ENCODE peak calls at places on chromosomes 2 and 18, in seven cellular contexts. R is HFF-Myc, G is ovary, V is choroid plexus epithelial cell, F is GM23338, J is SK-N-SH, E is Panc1. H is an unnamed sample.

GRCh38 chr2:234954551-234954992 is 2.8 kb downstream of the SH3BP4 start:
- DNase-seq in E (no peak), G (peak; percentile 35), R (no peak), F (peak; percentile 48), J (no peak), V (peak; percentile 26), H (no peak)

GRCh38 chr2:63665806-63666205 is 77.0 kb downstream of the MDH1 start:
- DNase-seq in E (no peak), R (peak; percentile 97), J (no peak), G (no peak), V (peak; percentile 86), F (no peak), H (peak; percentile 42)

GRCh38 chr2:237132799-237133198 is 47.1 kb downstream of the COPS8 start:
- DNase-seq in R (no peak), G (no peak), V (no peak), E (no peak), J (peak; percentile 31), F (peak; percentile 89), H (no peak)

GRCh38 chr2:174341995-174342571 is 7.3 kb downstream of the SP9 start:
- DNase-seq in F (peak; percentile 41), G (no peak), J (peak; percentile 63), V (no peak), E (no peak), R (no peak), H (no peak)

GRCh38 chr2:180203972-180204371 is 196.9 kb upstream of the CWC22 start:
- DNase-seq in R (no peak), E (no peak), G (no peak), V (peak; percentile 83), F (no peak), J (no peak), H (no peak)

GRCh38 chr2:57180678-57181077 is 865.9 kb upstream of the VRK2 start:
- DNase-seq in J (no peak), V (no peak), F (no peak), E (no peak), G (no peak), R (no peak), H (no peak)

GRCh38 chr2:69185807-69186206 is 172.8 kb downstream of the ANTXR1 start:
- DNase-seq in F (no peak), V (peak; percentile 86), J (no peak), R (no peak), G (no peak), E (no peak), H (peak; percentile 45)

GRCh38 chr2:121283670-121284245 is 1.2 kb downstream of the TFCP2L1 start:
- DNase-seq in V (no peak), G (no peak), E (no peak), J (no peak), F (no peak), R (no peak), H (no peak)

GRCh38 chr2:78293768-78294167 is 731.7 kb upstream of the REG3G start:
- DNase-seq in R (no peak), G (no peak), E (no peak), J (no peak), V (no peak), F (no peak), H (no peak)

GRCh38 chr2:239539776-239540100 is 138.9 kb upstream of the HDAC4 start:
- DNase-seq in J (no peak), R (no peak), E (no peak), V (no peak), F (no peak), G (no peak), H (no peak)

GRCh38 chr2:239597216-239597615 is 196.4 kb upstream of the HDAC4 start:
- DNase-seq in E (no peak), R (no peak), G (no peak), V (no peak), J (no peak), F (no peak), H (no peak)

GRCh38 chr2:20704886-20705285 is 37.9 kb downstream of the GDF7 start:
- DNase-seq in E (no peak), J (no peak), R (no peak), G (no peak), F (no peak), V (no peak), H (no peak)

GRCh38 chr18:57353137-57353939 is 981 bp downstream of the ST8SIA3 start:
- DNase-seq in G (no peak), V (no peak), R (no peak), E (no peak), J (peak; percentile 88), F (peak; percentile 81), H (no peak)

GRCh38 chr2:119937680-119938079 is 75.2 kb upstream of the EPB41L5 start:
- DNase-seq in R (no peak), F (no peak), E (no peak), G (no peak), V (no peak), J (no peak), H (no peak)

GRCh38 chr2:8310557-8311455 is 371.1 kb upstream of the ID2 start:
- DNase-seq in E (no peak), F (no peak), V (no peak), R (no peak), G (no peak), J (no peak), H (no peak)

DNA sequence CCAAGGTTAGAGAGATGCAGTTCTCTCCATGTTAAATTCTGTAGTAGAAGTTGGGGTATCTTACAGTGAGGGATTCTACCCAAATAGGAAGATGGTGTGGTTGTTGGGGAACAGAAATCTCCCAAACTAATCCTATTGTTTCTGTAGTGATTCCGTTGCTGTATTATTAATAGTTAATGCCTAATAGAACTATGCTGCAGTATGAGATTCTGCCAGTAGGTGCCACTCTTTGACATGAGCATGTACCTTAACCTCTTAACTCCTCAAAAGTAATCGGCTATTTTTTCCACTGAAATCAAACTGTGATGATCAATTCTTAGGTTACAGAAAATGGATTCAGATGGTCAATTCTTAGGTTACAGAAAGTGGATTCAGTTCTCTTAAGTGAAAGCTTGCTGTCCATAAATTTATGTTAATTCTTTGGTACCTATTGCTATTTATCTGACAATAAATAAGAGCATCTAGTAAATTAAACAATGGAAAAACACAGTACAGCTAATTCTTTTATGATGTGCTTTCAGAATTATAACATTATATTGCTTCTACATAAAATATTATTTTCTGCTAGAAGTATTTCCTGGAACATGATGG is 97.9 kb upstream of the DLX2 start:
- DNase-seq in J (no peak), V (peak; percentile 80), G (no peak), R (no peak), E (peak; percentile 13), F (peak; percentile 78), H (no peak)
- TF ChIP-seq CTCF in J (peak; percentile 55), V (peak; percentile 76), G (no peak), R (peak; percentile 46), E (peak; percentile 61), F (peak; percentile 78), H (peak; percentile 29)

DNA sequence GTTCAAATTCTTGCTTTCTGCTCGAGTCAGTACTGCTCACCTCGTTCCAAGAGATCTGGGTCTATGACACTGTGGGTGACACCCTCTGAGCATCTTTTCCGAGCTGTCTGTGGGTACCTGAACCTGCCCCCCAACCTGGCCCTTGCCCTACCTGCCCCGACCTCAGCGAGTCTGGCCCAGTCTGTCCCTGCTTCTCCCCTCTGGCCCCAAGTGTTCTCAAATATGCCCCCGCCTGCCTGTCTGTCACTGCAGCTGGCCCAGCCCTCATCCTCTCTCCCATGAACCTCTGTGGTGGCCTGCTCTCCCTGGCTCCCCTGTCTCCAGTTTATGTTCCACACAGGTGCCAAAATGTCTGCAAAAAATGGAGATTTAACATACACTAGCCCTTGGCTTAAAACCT is 11.8 kb downstream of the IL1R1 start:
- DNase-seq in G (no peak), E (no peak), R (no peak), V (no peak), F (no peak), J (no peak), H (no peak)
- H3K4me3 ChIP-seq in G (no peak overlapping the region), E (no peak overlapping the region), R (no peak overlapping the region), V (no peak overlapping the region), F (no peak overlapping the region), J (no peak overlapping the region), H (no peak overlapping the region)

GRCh38 chr2:151777487-151777886 is 43.2 kb upstream of the NEB start:
- DNase-seq in R (no peak), G (no peak), F (peak; percentile 14), J (no peak), V (no peak), E (no peak), H (no peak)
- TF ChIP-seq CTCF in R (peak; percentile 18), G (no peak), F (peak; percentile 47), J (peak; percentile 17), V (peak; percentile 43), E (peak; percentile 48), H (no peak)

GRCh38 chr2:219058541-219059374 is 2.0 kb downstream of the IHH start:
- DNase-seq in R (no peak), J (peak; percentile 89), G (no peak), V (no peak), F (peak; percentile 52), E (no peak), H (no peak)
- H3K4me3 ChIP-seq in R (no peak overlapping the region), J (peak overlapping the region; percentile 10), G (peak overlapping the region; percentile 32), V (no peak overlapping the region), F (peak overlapping the region; percentile 58), E (peak overlapping the region; percentile 37), H (no peak overlapping the region)

GRCh38 chr2:171883275-171883893 is 10.7 kb downstream of the SLC25A12 start:
- DNase-seq in R (no peak), F (peak; percentile 21), V (no peak), E (no peak), G (no peak), J (no peak), H (no peak)
- TF ChIP-seq CTCF in R (no peak), F (no peak), V (no peak), E (peak; percentile 36), G (no peak), J (no peak), H (peak; percentile 12)

GRCh38 chr18:58867281-58867961 is 2.7 kb downstream of the ZNF532 start:
- DNase-seq in G (no peak), V (peak; percentile 57), E (no peak), R (no peak), F (peak; percentile 86), J (no peak), H (peak; percentile 62)

GRCh38 chr18:58868440-58868839 is 3.8 kb downstream of the ZNF532 start:
- DNase-seq in V (no peak), E (no peak), G (no peak), F (no peak), J (no peak), R (no peak), H (no peak)

GRCh38 chr18:58865009-58865345 is 300 bp downstream of the ZNF532 start:
- DNase-seq in V (no peak), F (no peak), E (no peak), G (no peak), J (no peak), R (no peak), H (no peak)

GRCh38 chr18:58865714-58866113 is 1.0 kb downstream of the ZNF532 start:
- DNase-seq in J (no peak), R (no peak), G (no peak), E (no peak), F (no peak), V (no peak), H (no peak)

GRCh38 chr18:58866261-58867232 is 1.9 kb downstream of the ZNF532 start:
- DNase-seq in V (no peak), F (no peak), G (no peak), J (no peak), R (no peak), E (no peak), H (no peak)
- H3K4me3 ChIP-seq in V (no peak overlapping the region), F (peak overlapping the region; percentile 51), G (no peak overlapping the region), J (no peak overlapping the region), R (peak overlapping the region; percentile 47), E (no peak overlapping the region), H (peak overlapping the region; percentile 36)

GRCh38 chr2:27212626-27213471 is 781 bp upstream of the SLC5A6 start:
- DNase-seq in J (peak; percentile 70), E (no peak), R (no peak), F (peak; percentile 41), G (no peak), V (peak; percentile 81), H (peak; percentile 39)
- TF ChIP-seq CTCF in J (peak; percentile 4), E (no peak), R (no peak), F (no peak), G (no peak), V (no peak), H (no peak)